ENCODE peak calls at places on chromosomes 7 and 10, in six cellular contexts. X is SK-N-SH, R is HL-60, A is HepG2, O is GM12878, Z is K562. P is an unnamed sample.
A peak's percentile ranks its signal among the peaks of the same experiment; 100 is the strongest.

GRCh38 chr10:21336476-21337170 is 188.9 kb downstream of the SKIDA1 start:
- DNase-seq in A (peak; percentile 92), Z (peak; percentile 67), O (no peak), X (no peak), R (no peak), P (peak; percentile 56)

GRCh38 chr7:75842836-75843446 is 29.3 kb upstream of the CCL24 start:
- DNase-seq in A (peak; percentile 33), Z (peak; percentile 69), X (no peak), O (peak; percentile 47), R (peak; percentile 68), P (no peak)

GRCh38 chr7:32072397-32072796 is 2.2 kb upstream of the PDE1C start:
- DNase-seq in O (no peak), X (no peak), Z (no peak), R (no peak), A (no peak), P (no peak)

GRCh38 chr10:79320785-79321493 is 26.3 kb upstream of the PPIF start:
- DNase-seq in Z (no peak), R (peak; percentile 91), A (no peak), O (no peak), X (no peak), P (no peak)

GRCh38 chr10:77392851-77393250 is 244.8 kb downstream of the KCNMA1 start:
- DNase-seq in A (no peak), Z (no peak), O (no peak), X (no peak), R (no peak), P (no peak)

GRCh38 chr7:22681852-22682657 is 44.9 kb upstream of the IL6 start:
- DNase-seq in A (no peak), O (no peak), X (no peak), R (no peak), Z (peak; percentile 53), P (no peak)

GRCh38 chr7:103140061-103140460 is 8.8 kb downstream of the NAPEPLD start:
- DNase-seq in R (no peak), Z (no peak), A (no peak), O (no peak), X (no peak), P (no peak)

GRCh38 chr7:92768501-92769360 is 67.6 kb downstream of the CDK6 start:
- DNase-seq in A (no peak), Z (no peak), X (peak; percentile 60), O (peak; percentile 49), R (no peak), P (no peak)

GRCh38 chr7:84912993-84913635 is 273.7 kb downstream of the SEMA3D start:
- DNase-seq in A (no peak), Z (no peak), O (no peak), R (no peak), X (no peak), P (peak; percentile 9)

GRCh38 chr7:100745184-100745583 is 11.8 kb downstream of the ZAN start:
- DNase-seq in X (peak; percentile 82), Z (peak; percentile 80), A (no peak), O (no peak), R (no peak), P (no peak)

GRCh38 chr7:128265906-128266300 is 24.8 kb downstream of the LEP start:
- DNase-seq in A (no peak), X (peak; percentile 64), O (no peak), R (no peak), Z (no peak), P (no peak)

GRCh38 chr7:54187886-54188518 is 354.2 kb upstream of the VSTM2A start:
- DNase-seq in X (no peak), Z (no peak), A (no peak), O (no peak), R (no peak), P (no peak)

GRCh38 chr7:151457534-151457933 is 17.6 kb upstream of the CRYGN start:
- DNase-seq in R (no peak), A (no peak), O (no peak), X (no peak), Z (no peak), P (no peak)

GRCh38 chr7:128215281-128215680 is 25.8 kb upstream of the LEP start:
- DNase-seq in A (no peak), O (no peak), X (no peak), R (no peak), Z (no peak), P (no peak)

GRCh38 chr7:157625973-157626790 is 289.4 kb downstream of the DNAJB6 start:
- DNase-seq in Z (no peak), O (no peak), X (no peak), A (no peak), R (peak; percentile 17), P (no peak)

GRCh38 chr7:149444260-149444659 is 16.6 kb downstream of the ZNF777 start:
- DNase-seq in R (peak; percentile 14), A (no peak), O (no peak), X (no peak), Z (no peak), P (no peak)

GRCh38 chr7:65404020-65404419 is 30.4 kb downstream of the ZNF92 start:
- DNase-seq in A (no peak), X (no peak), Z (no peak), O (no peak), R (no peak), P (no peak)

GRCh38 chr7:116801092-116801710 is 61.2 kb upstream of the CAPZA2 start:
- DNase-seq in R (no peak), X (no peak), O (no peak), A (peak; percentile 59), Z (no peak), P (no peak)

GRCh38 chr7:30789334-30789711 is 18.1 kb downstream of the MINDY4 start:
- DNase-seq in O (no peak), Z (no peak), R (peak; percentile 70), X (no peak), A (no peak), P (no peak)

GRCh38 chr7:84188811-84189405 is 5.7 kb downstream of the SEMA3A start:
- DNase-seq in O (no peak), Z (no peak), R (no peak), X (peak; percentile 21), A (peak; percentile 6), P (no peak)

GRCh38 chr10:131569851-131570715 is 258.6 kb upstream of the TCERG1L start:
- DNase-seq in O (no peak), A (no peak), R (no peak), Z (peak; percentile 21), X (peak; percentile 41), P (peak; percentile 31)

GRCh38 chr7:140213684-140214074 is 36.9 kb upstream of the KDM7A start:
- DNase-seq in A (no peak), R (no peak), Z (no peak), O (peak; percentile 41), X (no peak), P (no peak)

DNA sequence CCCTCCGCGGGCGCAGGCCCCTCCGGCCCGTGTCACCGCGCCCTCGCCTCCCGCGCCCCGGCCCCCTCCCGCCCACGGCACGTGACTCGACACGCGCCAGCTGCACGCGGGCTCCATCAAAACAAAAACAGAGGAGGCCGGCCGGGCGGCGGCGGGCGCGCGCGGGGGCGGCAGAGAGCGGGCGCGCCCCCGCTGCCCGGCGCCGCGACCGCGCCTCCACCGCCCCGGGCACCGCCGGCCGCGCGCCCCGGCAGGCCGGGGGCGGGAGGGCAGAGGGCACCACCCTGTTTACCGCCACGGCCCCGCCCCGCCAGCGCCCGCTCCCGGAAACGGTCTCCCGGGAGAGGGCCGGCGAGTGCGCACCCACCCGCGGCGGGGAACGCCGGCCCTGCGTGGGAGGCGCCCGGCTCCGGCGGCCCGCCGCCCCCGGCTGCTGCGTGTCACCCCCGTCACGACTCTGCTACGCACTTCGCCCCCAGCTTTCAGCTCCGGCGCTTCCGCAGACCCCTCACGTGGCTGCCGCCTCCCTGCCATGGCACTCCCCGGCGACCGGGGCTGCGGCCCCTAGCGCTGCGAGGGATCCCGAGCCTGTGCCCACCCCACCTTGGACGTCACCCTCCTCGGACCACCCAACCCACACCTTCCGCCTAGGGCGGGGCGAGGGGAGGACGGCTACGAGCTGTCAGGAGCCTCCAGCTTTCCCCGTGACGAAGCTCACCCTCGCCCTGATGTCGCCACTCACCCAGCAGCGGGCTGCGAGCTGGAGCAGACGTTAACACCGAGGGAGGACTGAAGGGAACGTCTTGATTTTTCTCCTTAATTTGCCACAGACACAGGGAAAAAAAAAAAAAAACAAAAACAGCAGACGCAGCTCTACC is 221.6 kb upstream of the MKLN1 start:
- DNase-seq in R (peak; percentile 69), O (no peak), Z (peak; percentile 96), A (peak; percentile 59), X (peak; percentile 93), P (no peak)
- TF ChIP-seq GABPA in R (no peak), O (no peak), Z (peak; percentile 82), A (no peak), X (no peak), P (no peak)

GRCh38 chr7:6718124-6718523 is 11.4 kb upstream of the ZNF12 start:
- DNase-seq in A (no peak), X (no peak), Z (no peak), R (no peak), O (no peak), P (no peak)
- TF ChIP-seq CTCF in A (peak; percentile 30), X (peak; percentile 21), Z (peak; percentile 43), R (no peak), O (peak; percentile 6), P (peak; percentile 6)

GRCh38 chr7:89726548-89726947 is 427.7 kb upstream of the STEAP1 start:
- DNase-seq in X (no peak), R (no peak), A (no peak), Z (no peak), O (no peak), P (no peak)
- TF ChIP-seq GABPA in X (no peak), R (no peak), A (no peak), Z (no peak), O (no peak), P (no peak)

GRCh38 chr10:13106387-13106786 is 6.4 kb downstream of the OPTN start:
- DNase-seq in A (no peak), O (no peak), R (no peak), X (no peak), Z (no peak), P (no peak)
- TF ChIP-seq CTCF in A (no peak), O (no peak), R (no peak), X (no peak), Z (no peak), P (no peak)

DNA sequence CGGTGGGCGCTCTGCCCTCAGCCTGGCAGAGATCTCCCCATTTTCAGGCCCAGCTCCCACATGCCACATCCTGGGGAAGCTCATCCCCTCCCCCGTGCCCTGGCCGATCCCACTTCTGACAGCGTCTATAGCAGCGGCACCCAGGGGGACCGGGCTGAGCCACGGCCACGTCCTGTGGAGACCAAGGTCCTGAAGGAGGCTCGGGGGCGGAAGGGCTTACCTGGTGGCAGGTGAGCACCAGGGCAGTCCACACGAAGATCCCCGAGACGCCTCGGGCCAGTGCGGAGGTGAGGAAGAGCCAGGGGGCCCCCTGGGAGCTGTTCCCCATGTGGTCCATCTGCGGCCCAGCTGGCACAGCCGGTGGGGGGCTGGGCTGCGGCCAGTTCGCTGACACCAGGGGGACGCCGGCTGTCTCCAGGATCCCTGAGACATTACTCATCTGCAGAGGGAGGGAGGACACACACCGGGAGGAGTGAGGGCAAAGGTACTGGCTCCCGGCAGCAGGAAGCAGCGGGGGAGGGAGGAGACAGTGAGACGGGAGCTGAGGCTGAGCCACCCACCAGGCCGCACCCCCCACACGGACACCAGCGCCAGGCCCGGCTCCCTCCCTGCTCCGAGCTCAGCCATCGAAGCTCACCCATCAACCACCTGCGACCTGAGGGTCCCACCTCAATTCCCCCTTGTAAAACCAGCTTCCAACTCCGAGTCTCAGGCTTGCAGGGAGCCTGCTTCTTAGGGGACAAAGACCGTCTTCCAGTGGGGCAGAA is 776 bp downstream of the TMEM184A start:
- DNase-seq in O (no peak), R (no peak), Z (peak; percentile 85), X (peak; percentile 74), A (peak; percentile 88), P (no peak)
- TF ChIP-seq GABPA in O (no peak), R (no peak), Z (no peak), X (no peak), A (peak; percentile 66), P (no peak)